ENCODE peak calls at places on chromosomes 5 and 9, in six cellular contexts. U is AG04450, C is A549, A is foreskin fibroblast, E is astrocyte of the spinal cord, Y is IMR-90. I is an unnamed sample.

GRCh38 chr9:131635285-131635684 is 90.0 kb downstream of the PRRT1B start:
- DNase-seq in U (peak; percentile 92), C (peak; percentile 89), A (peak; percentile 96), E (peak; percentile 95), Y (peak; percentile 99), I (peak; percentile 98)

GRCh38 chr9:85067792-85068191 is 398.3 kb downstream of the NTRK2 start:
- DNase-seq in U (no peak), C (no peak), A (no peak), E (no peak), Y (no peak), I (no peak)

GRCh38 chr9:105264380-105264779 is 19.9 kb downstream of the SLC44A1 start:
- DNase-seq in U (no peak), C (no peak), A (no peak), E (no peak), Y (no peak), I (no peak)

GRCh38 chr9:117403403-117403811 is 11.4 kb downstream of the ASTN2 start:
- DNase-seq in U (no peak), C (no peak), A (no peak), E (no peak), Y (no peak), I (no peak)

GRCh38 chr9:131095666-131096489 is 453 bp upstream of the AIF1L start:
- DNase-seq in U (no peak), C (peak; percentile 44), A (no peak), E (no peak), Y (no peak), I (no peak)

GRCh38 chr5:136209346-136209910 is 16.5 kb upstream of the SMIM32 start:
- DNase-seq in U (no peak), C (no peak), A (no peak), E (no peak), Y (no peak), I (no peak)

GRCh38 chr9:136551401-136552116 is 5.7 kb upstream of the NOTCH1 start:
- DNase-seq in U (no peak), C (peak; percentile 58), A (peak; percentile 72), E (peak; percentile 56), Y (peak; percentile 64), I (peak; percentile 85)

GRCh38 chr5:61409568-61409967 is 77.5 kb downstream of the ZSWIM6 start:
- DNase-seq in U (peak; percentile 88), C (peak; percentile 91), A (peak; percentile 80), E (peak; percentile 97), Y (peak; percentile 96), I (peak; percentile 98)

GRCh38 chr5:67156976-67157583 is 39.5 kb downstream of the CD180 start:
- DNase-seq in U (no peak), C (peak; percentile 47), A (no peak), E (peak; percentile 26), Y (peak; percentile 32), I (peak; percentile 37)

GRCh38 chr5:88707216-88707965 is 175.6 kb downstream of the MEF2C start:
- DNase-seq in U (no peak), C (no peak), A (no peak), E (peak; percentile 63), Y (peak; percentile 6), I (no peak)

GRCh38 chr9:136521541-136521940 is 24.3 kb downstream of the NOTCH1 start:
- DNase-seq in U (no peak), C (no peak), A (no peak), E (no peak), Y (no peak), I (no peak)

GRCh38 chr5:170597109-170597741 is 93.4 kb downstream of the KCNIP1 start:
- DNase-seq in U (no peak), C (peak; percentile 15), A (peak; percentile 49), E (peak; percentile 50), Y (peak; percentile 73), I (peak; percentile 57)

GRCh38 chr5:58116346-58116745 is 343.5 kb downstream of the PLK2 start:
- DNase-seq in U (no peak), C (no peak), A (no peak), E (no peak), Y (no peak), I (no peak)

GRCh38 chr5:78778538-78778937 is 130.0 kb upstream of the LHFPL2 start:
- DNase-seq in U (peak; percentile 56), C (no peak), A (peak; percentile 51), E (peak; percentile 61), Y (peak; percentile 81), I (peak; percentile 83)

GRCh38 chr5:132233081-132233480 is 5.4 kb upstream of the P4HA2 start:
- DNase-seq in U (no peak), C (no peak), A (no peak), E (no peak), Y (no peak), I (no peak)

GRCh38 chr5:30505014-30505886 is 688.2 kb upstream of the CDH6 start:
- DNase-seq in U (peak; percentile 4), C (peak; percentile 8), A (no peak), E (peak; percentile 72), Y (peak; percentile 64), I (no peak)

GRCh38 chr5:142109356-142110045 is 922 bp downstream of the NDFIP1 start:
- DNase-seq in U (no peak), C (peak; percentile 23), A (no peak), E (no peak), Y (peak; percentile 15), I (peak; percentile 51)

GRCh38 chr5:78612227-78613150 is 36.1 kb downstream of the LHFPL2 start:
- DNase-seq in U (no peak), C (no peak), A (no peak), E (no peak), Y (no peak), I (no peak)

GRCh38 chr5:139394123-139394653 is 716 bp downstream of the PROB1 start:
- DNase-seq in U (no peak), C (no peak), A (no peak), E (no peak), Y (no peak), I (peak; percentile 63)

GRCh38 chr5:163399923-163400322 is 37.5 kb upstream of the CCNG1 start:
- DNase-seq in U (no peak), C (no peak), A (no peak), E (no peak), Y (no peak), I (no peak)

GRCh38 chr5:95446560-95447221 is 55.5 kb downstream of the FAM81B start:
- DNase-seq in U (no peak), C (no peak), A (no peak), E (peak; percentile 50), Y (peak; percentile 7), I (peak; percentile 11)

GRCh38 chr9:6605202-6605601 is 40.3 kb downstream of the GLDC start:
- DNase-seq in U (no peak), C (no peak), A (no peak), E (no peak), Y (no peak), I (no peak)

GRCh38 chr5:154421868-154422267 is 23.9 kb upstream of the SAP30L start:
- DNase-seq in U (no peak), C (peak; percentile 37), A (no peak), E (no peak), Y (peak; percentile 14), I (no peak)
- TF ChIP-seq CTCF in U (peak; percentile 50), C (peak; percentile 51), A (peak; percentile 46), E (peak; percentile 54), Y (peak; percentile 41), I (peak; percentile 53)

GRCh38 chr9:108394726-108395125 is 461.1 kb downstream of the ACTL7B start:
- DNase-seq in U (no peak), C (no peak), A (no peak), E (no peak), Y (no peak), I (no peak)

GRCh38 chr9:108397286-108397685 is 458.5 kb downstream of the ACTL7B start:
- DNase-seq in U (no peak), C (no peak), A (peak; percentile 38), E (no peak), Y (no peak), I (no peak)

GRCh38 chr9:108396618-108397017 is 459.2 kb downstream of the ACTL7B start:
- DNase-seq in U (no peak), C (no peak), A (no peak), E (no peak), Y (no peak), I (no peak)

GRCh38 chr9:108396193-108396592 is 459.6 kb downstream of the ACTL7B start:
- DNase-seq in U (no peak), C (no peak), A (no peak), E (no peak), Y (no peak), I (no peak)

GRCh38 chr9:108400267-108400666 is 455.5 kb downstream of the ACTL7B start:
- DNase-seq in U (no peak), C (no peak), A (no peak), E (no peak), Y (no peak), I (no peak)
- TF ChIP-seq CTCF in U (peak; percentile 22), C (no peak), A (no peak), E (peak; percentile 5), Y (no peak), I (peak; percentile 6)

DNA sequence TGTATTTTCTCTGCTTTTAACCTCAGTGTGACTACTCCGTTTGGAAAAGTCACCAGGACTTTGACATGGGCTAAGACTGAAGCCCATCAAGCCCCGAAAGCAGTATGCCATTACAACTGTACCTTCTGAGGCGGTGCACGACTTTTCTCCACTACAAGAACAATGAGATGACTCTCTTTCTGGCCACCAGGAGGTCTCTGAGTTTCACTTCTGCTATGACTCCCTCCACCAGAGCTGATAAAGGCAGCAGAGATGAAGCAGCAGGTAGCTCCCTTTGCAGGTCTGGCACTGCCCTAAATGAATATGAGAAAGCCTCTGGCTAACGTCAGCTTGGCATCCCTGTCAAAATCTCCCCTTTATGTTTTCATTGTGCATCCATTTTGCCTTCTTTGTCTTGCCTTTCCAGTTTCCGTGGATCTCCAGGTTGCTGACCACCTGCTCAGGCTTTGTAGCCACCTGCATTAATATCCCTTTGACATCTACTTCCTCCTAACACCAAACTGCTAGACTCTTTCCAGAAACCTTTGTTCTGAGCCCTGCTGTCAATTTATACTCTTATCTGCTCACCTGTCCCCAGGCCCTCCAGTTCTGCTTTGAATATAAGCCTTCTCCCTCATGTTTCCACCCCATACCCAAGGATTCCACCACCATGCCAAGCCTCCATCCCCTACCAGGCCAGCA is 221.7 kb downstream of the ZNF608 start:
- DNase-seq in U (no peak), C (peak; percentile 7), A (no peak), E (no peak), Y (no peak), I (no peak)
- TF ChIP-seq CTCF in U (no peak), C (no peak), A (no peak), E (no peak), Y (no peak), I (no peak)

GRCh38 chr9:72839140-72839539 is 113.7 kb downstream of the ALDH1A1 start:
- DNase-seq in U (no peak), C (peak; percentile 80), A (no peak), E (no peak), Y (no peak), I (no peak)

GRCh38 chr9:72843525-72844439 is 109.1 kb downstream of the ALDH1A1 start:
- DNase-seq in U (no peak), C (peak; percentile 77), A (no peak), E (no peak), Y (no peak), I (no peak)

GRCh38 chr9:72844440-72844768 is 108.4 kb downstream of the ALDH1A1 start:
- DNase-seq in U (no peak), C (no peak), A (no peak), E (no peak), Y (no peak), I (no peak)
- TF ChIP-seq CTCF in U (no peak), C (no peak), A (no peak), E (no peak), Y (no peak), I (no peak)

DNA sequence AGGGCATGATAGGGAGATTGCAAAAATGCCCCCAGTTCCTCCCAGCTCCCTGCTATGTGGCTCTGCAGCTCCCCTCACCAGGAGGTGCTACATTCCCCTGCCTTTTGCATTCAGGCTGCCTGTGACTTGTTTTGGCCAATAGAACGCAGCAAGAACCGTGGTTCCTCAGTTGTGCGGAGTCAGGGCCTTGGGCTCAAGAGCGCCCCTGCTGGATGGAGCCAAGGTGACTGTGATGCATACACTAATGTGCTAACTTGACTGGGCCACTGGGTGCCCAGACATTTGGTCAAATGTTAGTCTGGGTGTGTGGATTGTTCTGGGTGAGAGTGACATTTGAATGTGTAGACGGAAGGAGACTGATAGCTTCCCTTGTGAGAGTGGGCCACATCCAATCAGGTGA is 123.3 kb upstream of the MVB12B start:
- DNase-seq in U (no peak), C (peak; percentile 11), A (no peak), E (no peak), Y (no peak), I (no peak)
- TF ChIP-seq CTCF in U (peak; percentile 5), C (no peak), A (no peak), E (no peak), Y (no peak), I (peak; percentile 11)